ENCODE peak calls at places on chromosomes 16 and 17, in six cellular contexts. K, T, A, P, R and X are unnamed samples.

GRCh38 chr16:85011846-85012284 is 530 bp upstream of the ZDHHC7 start:
- DNase-seq in K (no peak), T (no peak), A (no peak), P (no peak), R (no peak), X (no peak)

GRCh38 chr17:80414803-80415625 is at the start of gene ENDOV:
- DNase-seq in K (peak; percentile 94), T (peak; percentile 77), A (peak; percentile 86), P (peak; percentile 51), R (peak; percentile 96), X (peak; percentile 78)

GRCh38 chr17:68972119-68972704 is 17.0 kb upstream of the ABCA8 start:
- DNase-seq in K (no peak), T (no peak), A (no peak), P (no peak), R (peak; percentile 63), X (no peak)

GRCh38 chr16:15502041-15502725 is 67.8 kb downstream of the BMERB1 start:
- DNase-seq in K (no peak), T (peak; percentile 71), A (no peak), P (no peak), R (peak; percentile 82), X (no peak)

GRCh38 chr17:64573214-64573613 is 66.4 kb downstream of the CEP95 start:
- DNase-seq in K (no peak), T (no peak), A (no peak), P (no peak), R (no peak), X (no peak)

GRCh38 chr17:16273499-16273898 is 56.5 kb downstream of the PIGL start:
- DNase-seq in K (no peak), T (no peak), A (no peak), P (no peak), R (no peak), X (no peak)

GRCh38 chr16:64242510-64242909 is 879.4 kb downstream of the CDH11 start:
- DNase-seq in K (no peak), T (no peak), A (no peak), P (no peak), R (no peak), X (no peak)

GRCh38 chr16:86088816-86089215 is 189.9 kb downstream of the IRF8 start:
- DNase-seq in K (no peak), T (no peak), A (no peak), P (no peak), R (no peak), X (no peak)

GRCh38 chr17:9671559-9671958 is 26.2 kb downstream of the USP43 start:
- DNase-seq in K (no peak), T (no peak), A (no peak), P (no peak), R (no peak), X (no peak)

GRCh38 chr17:55814377-55814776 is 63.5 kb downstream of the PCTP start:
- DNase-seq in K (no peak), T (no peak), A (no peak), P (no peak), R (peak; percentile 2), X (no peak)

DNA sequence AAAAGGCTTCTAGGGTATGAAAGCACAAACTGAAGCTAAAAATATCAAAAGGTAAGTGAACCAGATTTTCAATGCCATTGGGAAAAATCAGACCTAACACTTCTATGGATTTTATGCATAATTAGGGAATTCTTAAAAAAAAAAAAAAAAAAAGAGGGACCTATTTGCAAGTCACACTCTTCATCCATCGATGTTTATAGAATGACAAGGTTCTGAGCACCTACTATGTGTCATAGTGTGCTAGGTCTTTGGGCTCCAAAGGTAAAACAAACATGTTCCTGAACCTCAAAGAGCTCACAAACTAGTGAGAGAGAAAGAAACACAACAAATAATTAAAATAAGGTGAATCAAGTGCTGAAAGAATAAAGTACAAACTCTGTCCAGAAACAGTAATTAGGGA is 1.9 kb downstream of the HEATR6 start:
- DNase-seq in K (no peak), T (no peak), A (no peak), P (no peak), R (no peak), X (no peak)
- TF ChIP-seq CTCF in K (no peak), T (no peak), A (no peak), P (no peak), R (no peak), X (no peak)

DNA sequence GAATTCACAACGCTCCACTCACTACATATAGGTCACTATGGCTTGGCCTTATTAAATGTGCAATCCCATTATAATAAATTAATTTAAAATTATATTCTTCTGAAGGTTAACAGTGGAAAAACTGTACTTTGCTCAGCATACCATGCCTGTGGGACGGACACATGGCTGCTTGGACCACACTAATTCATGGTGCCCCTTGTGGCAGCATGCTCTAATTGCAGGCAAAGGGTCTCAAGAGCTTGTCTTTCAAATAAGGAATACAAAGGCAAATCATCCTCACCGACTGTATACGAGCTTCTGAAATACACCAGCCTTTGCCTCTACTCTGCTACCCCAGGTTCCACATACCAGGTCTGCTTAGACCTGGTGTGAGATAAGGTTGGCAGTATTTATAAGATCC is 11.7 kb downstream of the SMPD3 start:
- DNase-seq in K (no peak), T (no peak), A (no peak), P (no peak), R (no peak), X (no peak)
- TF ChIP-seq CTCF in K (no peak), T (peak; percentile 9), A (no peak), P (no peak), R (peak; percentile 34), X (no peak)

GRCh38 chr16:88821168-88821850 is 9.6 kb upstream of the APRT start:
- DNase-seq in K (no peak), T (no peak), A (no peak), P (no peak), R (no peak), X (no peak)
- TF ChIP-seq CTCF in K (no peak), T (no peak), A (no peak), P (no peak), R (no peak), X (no peak)

DNA sequence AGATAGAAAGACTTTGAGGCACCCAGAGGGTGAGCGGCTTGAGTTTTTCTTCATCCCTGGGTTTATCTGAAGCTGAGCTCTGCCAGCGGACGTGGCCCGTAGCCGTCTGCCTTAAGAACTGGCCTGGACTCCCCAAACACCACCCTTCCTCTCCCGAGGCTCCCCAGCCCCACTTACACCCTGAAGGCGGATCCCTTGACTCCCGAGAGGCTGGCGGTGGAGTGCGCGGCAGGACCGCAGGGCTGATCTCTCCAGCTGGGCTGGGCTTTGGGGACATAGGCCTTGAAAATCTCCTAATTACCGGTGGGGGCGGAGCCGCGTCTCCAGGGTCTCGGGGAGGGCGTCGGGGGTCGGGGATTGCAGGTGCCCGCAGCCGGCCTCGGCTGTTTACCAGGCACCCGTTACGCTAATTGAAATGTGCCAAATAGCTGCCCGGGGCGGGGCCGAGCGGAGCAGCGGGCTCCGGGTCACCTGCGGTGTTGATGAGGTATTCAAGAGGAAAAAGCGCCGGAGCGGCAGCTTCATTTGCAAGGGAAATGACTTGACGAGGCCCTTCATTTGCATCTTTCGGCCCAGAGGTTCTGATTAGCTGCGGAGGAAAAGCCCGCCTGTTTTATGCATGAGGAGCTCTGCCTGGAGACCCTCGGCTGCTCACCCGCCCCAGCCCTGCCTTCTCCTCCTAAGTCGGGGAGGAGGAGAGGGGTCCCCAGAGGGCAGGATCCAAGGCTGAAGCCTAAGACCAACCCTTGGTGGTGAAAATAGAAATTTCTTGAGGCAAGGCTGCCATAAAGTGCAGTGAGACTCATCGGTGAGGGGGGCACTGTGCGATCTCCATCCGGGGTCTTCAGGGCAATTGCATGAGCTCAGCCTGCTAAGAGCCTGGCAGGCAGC is 100.7 kb downstream of the MGAT5B start:
- DNase-seq in K (peak; percentile 44), T (no peak), A (no peak), P (no peak), R (peak; percentile 6), X (no peak)
- TF ChIP-seq CTCF in K (no peak), T (no peak), A (no peak), P (no peak), R (no peak), X (no peak)

DNA sequence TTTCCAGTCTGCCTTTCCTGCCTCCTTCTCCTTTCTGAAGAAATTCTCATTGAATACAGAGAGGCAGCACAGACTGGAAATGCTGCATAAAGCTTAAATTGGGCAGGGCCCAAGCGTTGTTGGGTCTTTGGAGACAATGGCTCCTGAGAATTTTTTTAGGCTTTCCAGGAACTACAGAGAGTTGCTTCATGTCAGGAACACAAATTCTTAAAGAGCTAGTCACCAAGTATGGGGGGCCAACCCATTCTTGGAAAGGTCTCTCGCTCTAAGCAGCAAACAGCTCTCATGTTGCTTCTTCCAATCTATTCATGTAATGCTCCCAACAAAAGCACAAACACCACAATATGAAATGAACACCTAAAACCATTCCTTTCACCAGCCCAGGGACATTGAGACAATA is 6.9 kb downstream of the HNF1B start:
- DNase-seq in K (no peak), T (no peak), A (no peak), P (no peak), R (peak; percentile 75), X (no peak)
- TF ChIP-seq CTCF in K (no peak), T (no peak), A (no peak), P (no peak), R (no peak), X (no peak)

GRCh38 chr16:62018301-62019060 is 17.8 kb downstream of the CDH8 start:
- DNase-seq in K (no peak), T (no peak), A (no peak), P (no peak), R (no peak), X (no peak)

GRCh38 chr16:62010186-62010585 is 26.1 kb downstream of the CDH8 start:
- DNase-seq in K (no peak), T (no peak), A (no peak), P (no peak), R (no peak), X (no peak)

DNA sequence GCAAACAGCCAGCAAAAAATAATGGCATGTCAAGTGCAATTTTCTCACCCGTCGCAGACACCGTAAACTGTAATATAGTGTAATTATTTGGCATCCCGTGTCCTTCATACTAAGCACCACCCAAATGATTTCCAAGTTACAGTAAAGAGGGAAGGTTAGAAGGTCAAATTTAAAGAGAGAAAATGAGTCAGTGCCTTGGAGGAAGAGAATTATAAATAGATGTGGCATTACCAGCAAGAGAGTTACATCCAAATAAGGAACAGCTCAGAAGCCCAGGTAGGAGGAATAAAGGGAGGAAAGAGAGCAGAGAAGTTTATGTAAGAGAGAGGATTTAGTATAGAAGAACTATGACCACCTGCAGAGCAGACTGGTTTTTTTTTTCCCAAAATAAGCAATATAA is 21.7 kb downstream of the CDH8 start:
- DNase-seq in K (no peak), T (no peak), A (no peak), P (no peak), R (no peak), X (no peak)
- TF ChIP-seq CTCF in K (no peak), T (no peak), A (no peak), P (no peak), R (no peak), X (no peak)

GRCh38 chr17:28706471-28707338 is 5.0 kb downstream of the PROCA1 start:
- DNase-seq in K (no peak), T (no peak), A (no peak), P (no peak), R (no peak), X (no peak)
- TF ChIP-seq CTCF in K (no peak), T (no peak), A (no peak), P (no peak), R (no peak), X (no peak)